ENCODE peak calls at places on chromosomes 1 and 21, in seven cellular contexts. One of them, this sample, is unnamed.

GRCh38 chr1:156623946-156624813 is 5.0 kb downstream of the HAPLN2 start:
- DNase-seq in GM12878: no peak
- DNase-seq in HCT116: no peak
- DNase-seq in K562: peak
- DNase-seq in SK-N-SH: peak
- DNase-seq in H1: peak
- DNase-seq in HepG2: no peak
- DNase-seq in this sample: no peak

GRCh38 chr1:99469641-99470040 is 176.3 kb upstream of the PALMD start:
- DNase-seq in GM12878: no peak
- DNase-seq in HCT116: no peak
- DNase-seq in K562: no peak
- DNase-seq in SK-N-SH: no peak
- DNase-seq in H1: no peak
- DNase-seq in HepG2: no peak
- DNase-seq in this sample: no peak

GRCh38 chr1:91201174-91201573 is 179.3 kb upstream of the ZNF644 start:
- DNase-seq in GM12878: no peak
- DNase-seq in HCT116: no peak
- DNase-seq in K562: no peak
- DNase-seq in SK-N-SH: no peak
- DNase-seq in H1: no peak
- DNase-seq in HepG2: no peak
- DNase-seq in this sample: no peak

GRCh38 chr1:109395602-109396512 is 1.9 kb downstream of the SORT1 start:
- DNase-seq in GM12878: no peak
- DNase-seq in HCT116: no peak
- DNase-seq in K562: no peak
- DNase-seq in SK-N-SH: no peak
- DNase-seq in H1: no peak
- DNase-seq in HepG2: no peak
- DNase-seq in this sample: no peak

GRCh38 chr1:220123889-220124288 is 30.0 kb downstream of the IARS2 start:
- DNase-seq in GM12878: no peak
- DNase-seq in HCT116: peak
- DNase-seq in K562: peak
- DNase-seq in SK-N-SH: peak
- DNase-seq in H1: no peak
- DNase-seq in HepG2: peak
- DNase-seq in this sample: no peak

GRCh38 chr1:108961198-108961597 is 2.1 kb downstream of the CLCC1 start:
- DNase-seq in GM12878: peak
- DNase-seq in HCT116: no peak
- DNase-seq in K562: no peak
- DNase-seq in SK-N-SH: no peak
- DNase-seq in H1: no peak
- DNase-seq in HepG2: no peak
- DNase-seq in this sample: no peak

GRCh38 chr21:36104306-36105300 is 30.3 kb upstream of the CBR3 start:
- DNase-seq in GM12878: no peak
- DNase-seq in HCT116: peak
- DNase-seq in K562: peak
- DNase-seq in SK-N-SH: peak
- DNase-seq in H1: peak
- DNase-seq in HepG2: no peak
- DNase-seq in this sample: no peak

GRCh38 chr1:235161685-235162327 is 756 bp upstream of the RBM34 start:
- DNase-seq in GM12878: no peak
- DNase-seq in HCT116: no peak
- DNase-seq in K562: no peak
- DNase-seq in SK-N-SH: no peak
- DNase-seq in H1: no peak
- DNase-seq in HepG2: no peak
- DNase-seq in this sample: no peak

GRCh38 chr1:226551299-226551698 is 2.7 kb downstream of the STUM start:
- DNase-seq in GM12878: no peak
- DNase-seq in HCT116: no peak
- DNase-seq in K562: no peak
- DNase-seq in SK-N-SH: no peak
- DNase-seq in H1: no peak
- DNase-seq in HepG2: no peak
- DNase-seq in this sample: no peak

GRCh38 chr1:6547301-6547700 is 7.0 kb downstream of the NOL9 start:
- DNase-seq in GM12878: no peak
- DNase-seq in HCT116: peak
- DNase-seq in K562: no peak
- DNase-seq in SK-N-SH: no peak
- DNase-seq in H1: no peak
- DNase-seq in HepG2: no peak
- DNase-seq in this sample: no peak

GRCh38 chr21:45409466-45410150 is 4.6 kb downstream of the COL18A1 start:
- DNase-seq in GM12878: no peak
- DNase-seq in HCT116: no peak
- DNase-seq in K562: no peak
- DNase-seq in SK-N-SH: peak
- DNase-seq in H1: no peak
- DNase-seq in HepG2: peak
- DNase-seq in this sample: no peak

GRCh38 chr1:26417111-26417510 is 6.5 kb downstream of the LIN28A start:
- DNase-seq in GM12878: no peak
- DNase-seq in HCT116: peak
- DNase-seq in K562: peak
- DNase-seq in SK-N-SH: peak
- DNase-seq in H1: peak
- DNase-seq in HepG2: peak
- DNase-seq in this sample: peak

GRCh38 chr1:1136547-1137230 is 20.8 kb upstream of the C1orf159 start:
- DNase-seq in GM12878: no peak
- DNase-seq in HCT116: no peak
- DNase-seq in K562: peak
- DNase-seq in SK-N-SH: no peak
- DNase-seq in H1: peak
- DNase-seq in HepG2: no peak
- DNase-seq in this sample: no peak

GRCh38 chr1:46547481-46548383 is 3.7 kb downstream of the KNCN start:
- DNase-seq in GM12878: no peak
- DNase-seq in HCT116: peak
- DNase-seq in K562: peak
- DNase-seq in SK-N-SH: peak
- DNase-seq in H1: no peak
- DNase-seq in HepG2: peak
- DNase-seq in this sample: peak

GRCh38 chr1:183129921-183130675 is 56.0 kb upstream of the LAMC2 start:
- DNase-seq in GM12878: no peak
- DNase-seq in HCT116: no peak
- DNase-seq in K562: no peak
- DNase-seq in SK-N-SH: no peak
- DNase-seq in H1: no peak
- DNase-seq in HepG2: no peak
- DNase-seq in this sample: no peak

GRCh38 chr1:1535298-1535988 is 5.0 kb downstream of the TMEM240 start:
- DNase-seq in GM12878: no peak
- DNase-seq in HCT116: no peak
- DNase-seq in K562: peak
- DNase-seq in SK-N-SH: no peak
- DNase-seq in H1: no peak
- DNase-seq in HepG2: no peak
- DNase-seq in this sample: no peak

GRCh38 chr1:158285756-158286241 is 3.9 kb upstream of the CD1C start:
- DNase-seq in GM12878: peak
- DNase-seq in HCT116: no peak
- DNase-seq in K562: no peak
- DNase-seq in SK-N-SH: no peak
- DNase-seq in H1: peak
- DNase-seq in HepG2: no peak
- DNase-seq in this sample: no peak

GRCh38 chr1:192904438-192904895 is 95.6 kb downstream of the RGS2 start:
- DNase-seq in GM12878: no peak
- DNase-seq in HCT116: no peak
- DNase-seq in K562: no peak
- DNase-seq in SK-N-SH: no peak
- DNase-seq in H1: no peak
- DNase-seq in HepG2: no peak
- DNase-seq in this sample: no peak

GRCh38 chr1:175376194-175376593 is 183.6 kb upstream of the KIAA0040 start:
- DNase-seq in GM12878: no peak
- DNase-seq in HCT116: peak
- DNase-seq in K562: peak
- DNase-seq in SK-N-SH: peak
- DNase-seq in H1: no peak
- DNase-seq in HepG2: peak
- DNase-seq in this sample: peak

GRCh38 chr1:175377394-175377793 is 184.8 kb upstream of the KIAA0040 start:
- DNase-seq in GM12878: no peak
- DNase-seq in HCT116: no peak
- DNase-seq in K562: no peak
- DNase-seq in SK-N-SH: peak
- DNase-seq in H1: no peak
- DNase-seq in HepG2: no peak
- DNase-seq in this sample: no peak

GRCh38 chr1:175369696-175370095 is 177.1 kb upstream of the KIAA0040 start:
- DNase-seq in GM12878: no peak
- DNase-seq in HCT116: no peak
- DNase-seq in K562: no peak
- DNase-seq in SK-N-SH: no peak
- DNase-seq in H1: no peak
- DNase-seq in HepG2: no peak
- DNase-seq in this sample: peak

GRCh38 chr1:175373786-175374623 is 181.4 kb upstream of the KIAA0040 start:
- DNase-seq in GM12878: no peak
- DNase-seq in HCT116: peak
- DNase-seq in K562: peak
- DNase-seq in SK-N-SH: peak
- DNase-seq in H1: peak
- DNase-seq in HepG2: peak
- DNase-seq in this sample: peak
- TF ChIP-seq JUND in GM12878: no peak
- TF ChIP-seq JUND in HCT116: no peak
- TF ChIP-seq JUND in K562: no peak
- TF ChIP-seq JUND in SK-N-SH: no peak
- TF ChIP-seq JUND in H1: no peak
- TF ChIP-seq JUND in HepG2: no peak
- TF ChIP-seq JUND in this sample: no peak

DNA sequence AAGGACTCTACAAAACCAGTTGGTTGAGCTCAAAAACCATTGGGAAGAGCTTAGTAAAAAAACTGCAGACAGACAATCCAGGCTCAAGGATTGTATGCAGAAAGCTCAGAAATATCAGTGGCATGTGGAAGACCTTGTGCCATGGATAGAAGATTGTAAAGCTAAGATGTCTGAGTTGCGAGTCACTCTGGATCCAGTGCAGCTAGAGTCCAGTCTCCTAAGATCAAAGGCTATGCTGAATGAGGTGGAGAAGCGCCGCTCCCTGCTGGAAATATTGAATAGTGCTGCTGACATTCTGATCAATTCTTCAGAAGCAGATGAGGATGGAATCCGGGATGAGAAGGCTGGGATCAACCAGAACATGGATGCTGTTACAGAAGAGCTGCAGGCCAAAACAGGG is 104.0 kb upstream of the BMP8A start:
- DNase-seq in GM12878: no peak
- DNase-seq in HCT116: peak
- DNase-seq in K562: peak
- DNase-seq in SK-N-SH: no peak
- DNase-seq in H1: no peak
- DNase-seq in HepG2: peak
- DNase-seq in this sample: peak
- TF ChIP-seq JUND in GM12878: no peak
- TF ChIP-seq JUND in HCT116: peak
- TF ChIP-seq JUND in K562: peak
- TF ChIP-seq JUND in SK-N-SH: peak
- TF ChIP-seq JUND in H1: no peak
- TF ChIP-seq JUND in HepG2: peak
- TF ChIP-seq JUND in this sample: no peak

GRCh38 chr1:44090409-44091252 is 28.0 kb upstream of the KLF17 start:
- DNase-seq in GM12878: no peak
- DNase-seq in HCT116: no peak
- DNase-seq in K562: no peak
- DNase-seq in SK-N-SH: no peak
- DNase-seq in H1: no peak
- DNase-seq in HepG2: no peak
- DNase-seq in this sample: no peak

GRCh38 chr1:44079566-44079965 is 39.1 kb upstream of the KLF17 start:
- DNase-seq in GM12878: no peak
- DNase-seq in HCT116: no peak
- DNase-seq in K562: no peak
- DNase-seq in SK-N-SH: no peak
- DNase-seq in H1: no peak
- DNase-seq in HepG2: no peak
- DNase-seq in this sample: no peak

GRCh38 chr1:44086722-44087474 is 31.7 kb upstream of the KLF17 start:
- DNase-seq in GM12878: no peak
- DNase-seq in HCT116: no peak
- DNase-seq in K562: no peak
- DNase-seq in SK-N-SH: no peak
- DNase-seq in H1: peak
- DNase-seq in HepG2: no peak
- DNase-seq in this sample: no peak

GRCh38 chr1:44089371-44090070 is 29.1 kb upstream of the KLF17 start:
- DNase-seq in GM12878: no peak
- DNase-seq in HCT116: no peak
- DNase-seq in K562: no peak
- DNase-seq in SK-N-SH: no peak
- DNase-seq in H1: no peak
- DNase-seq in HepG2: peak
- DNase-seq in this sample: no peak

DNA sequence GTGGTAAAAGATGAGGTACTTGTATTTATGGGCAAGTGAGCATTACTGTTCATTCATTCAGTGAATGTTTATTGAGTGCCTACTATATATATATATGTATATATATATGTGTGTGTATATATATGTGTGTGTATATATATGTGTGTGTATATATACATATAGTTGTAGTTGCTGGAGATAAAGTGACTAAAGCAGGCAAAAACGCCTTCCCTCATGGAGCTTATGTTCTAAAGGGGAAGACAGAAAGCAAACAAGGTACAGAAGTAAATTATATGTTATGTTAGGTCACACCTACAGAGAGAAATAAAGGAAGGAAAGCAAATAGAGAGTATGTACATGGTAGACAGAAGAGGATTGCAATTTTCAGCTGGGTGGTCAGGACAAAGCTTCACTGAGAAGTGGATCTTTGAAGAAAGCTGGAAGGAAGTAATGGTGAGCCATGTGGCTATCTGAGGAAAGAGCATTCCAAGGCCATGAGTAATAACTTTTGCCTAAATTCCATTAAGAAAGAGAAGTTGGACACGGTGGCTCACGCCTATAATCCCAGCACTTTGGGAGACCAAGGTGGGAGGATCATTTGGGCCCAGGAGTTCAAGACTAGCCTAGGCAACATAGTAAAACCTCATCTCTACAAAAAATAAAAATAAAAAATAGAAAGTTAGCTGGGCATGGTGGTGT is 33.5 kb upstream of the KLF17 start:
- DNase-seq in GM12878: no peak
- DNase-seq in HCT116: peak
- DNase-seq in K562: no peak
- DNase-seq in SK-N-SH: no peak
- DNase-seq in H1: peak
- DNase-seq in HepG2: no peak
- DNase-seq in this sample: no peak
- TF ChIP-seq JUND in GM12878: no peak
- TF ChIP-seq JUND in HCT116: peak
- TF ChIP-seq JUND in K562: no peak
- TF ChIP-seq JUND in SK-N-SH: peak
- TF ChIP-seq JUND in H1: no peak
- TF ChIP-seq JUND in HepG2: no peak
- TF ChIP-seq JUND in this sample: no peak

GRCh38 chr1:211630236-211631081 is 45.0 kb downstream of the NEK2 start:
- DNase-seq in GM12878: no peak
- DNase-seq in HCT116: no peak
- DNase-seq in K562: peak
- DNase-seq in SK-N-SH: peak
- DNase-seq in H1: peak
- DNase-seq in HepG2: peak
- DNase-seq in this sample: no peak
- TF ChIP-seq JUND in GM12878: no peak
- TF ChIP-seq JUND in HCT116: no peak
- TF ChIP-seq JUND in K562: peak
- TF ChIP-seq JUND in SK-N-SH: no peak
- TF ChIP-seq JUND in H1: no peak
- TF ChIP-seq JUND in HepG2: no peak
- TF ChIP-seq JUND in this sample: no peak